ENCODE peak calls at places on chromosome 4, in nine cellular contexts. D, E, X, P, T, S, K, A and L are unnamed samples.

GRCh38 chr4:3205995-3206394 is 43.0 kb upstream of the MSANTD1 start:
- DNase-seq in X (peak), E (no peak), T (no peak), S (no peak), D (no peak), A (no peak), K (no peak), P (no peak), L (no peak)

GRCh38 chr4:9703391-9703790 is 78.0 kb upstream of the DRD5 start:
- DNase-seq in D (peak), S (peak), X (peak), T (peak), A (no peak), P (no peak), K (peak), E (peak), L (peak)

GRCh38 chr4:66187175-66187720 is 517.0 kb upstream of the EPHA5 start:
- DNase-seq in A (no peak), E (no peak), S (no peak), X (no peak), K (no peak), D (no peak), P (no peak), T (no peak), L (no peak)

GRCh38 chr4:154542264-154542879 is 7.8 kb downstream of the PLRG1 start:
- DNase-seq in T (no peak), K (no peak), S (no peak), E (no peak), X (no peak), D (no peak), A (no peak), P (no peak), L (no peak)

GRCh38 chr4:10879411-10880110 is 195.0 kb upstream of the CLNK start:
- DNase-seq in S (no peak), P (no peak), A (peak), T (no peak), D (peak), K (no peak), X (no peak), E (no peak), L (peak)

GRCh38 chr4:162457071-162457865 is 293.5 kb upstream of the FSTL5 start:
- DNase-seq in T (no peak), S (no peak), K (no peak), X (no peak), D (peak), E (no peak), P (no peak), A (no peak), L (no peak)

GRCh38 chr4:147289181-147289580 is 191.7 kb upstream of the EDNRA start:
- DNase-seq in P (no peak), D (peak), T (no peak), E (no peak), K (no peak), X (no peak), S (no peak), A (no peak), L (peak)

GRCh38 chr4:3813151-3813905 is 47.1 kb downstream of the ADRA2C start:
- DNase-seq in D (no peak), K (no peak), A (no peak), S (no peak), E (no peak), P (no peak), T (no peak), X (no peak), L (no peak)

GRCh38 chr4:153651041-153651960 is 32.8 kb upstream of the TLR2 start:
- DNase-seq in P (no peak), S (peak), E (no peak), D (peak), A (peak), T (no peak), X (no peak), K (no peak), L (no peak)

GRCh38 chr4:7389101-7389701 is 45.5 kb downstream of the PSAPL1 start:
- DNase-seq in D (no peak), A (no peak), T (no peak), K (no peak), E (no peak), P (no peak), X (no peak), S (no peak), L (no peak)

GRCh38 chr4:18127030-18127429 is 105.5 kb upstream of the LCORL start:
- DNase-seq in E (no peak), K (no peak), A (no peak), S (no peak), D (peak), X (no peak), T (no peak), P (no peak), L (no peak)

GRCh38 chr4:153904011-153904410 is 115.1 kb upstream of the SFRP2 start:
- DNase-seq in K (no peak), S (no peak), P (no peak), A (no peak), E (no peak), D (no peak), X (no peak), T (no peak), L (no peak)

GRCh38 chr4:1266881-1267763 is 18.2 kb upstream of the CTBP1 start:
- DNase-seq in E (no peak), T (no peak), D (no peak), P (no peak), K (no peak), A (no peak), X (no peak), S (no peak), L (no peak)

GRCh38 chr4:6658635-6659075 is 18.2 kb downstream of the MRFAP1 start:
- DNase-seq in T (no peak), S (no peak), D (no peak), P (no peak), X (peak), E (no peak), K (peak), A (no peak), L (peak)

GRCh38 chr4:81631958-81632439 is 160.3 kb upstream of the RASGEF1B start:
- DNase-seq in S (no peak), D (peak), T (no peak), E (peak), A (peak), X (no peak), K (no peak), P (no peak), L (peak)

GRCh38 chr4:152099555-152099954 is 338.7 kb upstream of the GATB start:
- DNase-seq in P (no peak), T (no peak), K (no peak), S (no peak), A (no peak), D (no peak), E (no peak), X (no peak), L (no peak)

GRCh38 chr4:98657531-98658286 is 702 bp downstream of the TSPAN5 start:
- DNase-seq in K (no peak), X (peak), E (peak), D (peak), T (peak), A (peak), S (no peak), P (no peak), L (peak)

GRCh38 chr4:152265149-152265621 is 270.7 kb downstream of the FBXW7 start:
- DNase-seq in S (no peak), P (no peak), X (no peak), D (peak), A (peak), E (no peak), T (peak), K (no peak), L (peak)

GRCh38 chr4:89906787-89907521 is 12.3 kb downstream of the MMRN1 start:
- DNase-seq in T (no peak), P (no peak), K (no peak), A (no peak), X (no peak), S (no peak), D (peak), E (peak), L (no peak)

GRCh38 chr4:1090465-1091440 is 22.6 kb downstream of the RNF212 start:
- DNase-seq in K (no peak), D (no peak), P (no peak), S (no peak), E (no peak), T (no peak), A (no peak), X (no peak), L (no peak)

GRCh38 chr4:185209031-185209851 is at the start of gene SNX25:
- DNase-seq in D (peak), X (peak), A (peak), S (peak), K (peak), P (no peak), T (peak), E (no peak), L (peak)

GRCh38 chr4:88033309-88033708 is 25.9 kb downstream of the PKD2 start:
- DNase-seq in A (peak), P (peak), K (peak), T (peak), D (peak), S (no peak), X (peak), E (no peak), L (peak)

GRCh38 chr4:81875962-81876650 is 404.4 kb upstream of the RASGEF1B start:
- DNase-seq in D (no peak), E (peak), K (no peak), T (no peak), P (no peak), S (no peak), X (no peak), A (no peak), L (no peak)

GRCh38 chr4:1809754-1810502 is 16.8 kb downstream of the FGFR3 start:
- DNase-seq in K (peak), E (no peak), X (peak), S (no peak), P (peak), D (peak), T (peak), A (peak), L (peak)

GRCh38 chr4:6987566-6987920 is 55.6 kb upstream of the TADA2B start:
- DNase-seq in E (no peak), X (peak), D (peak), P (no peak), A (no peak), T (no peak), S (no peak), K (no peak), L (peak)

GRCh38 chr4:110628321-110629213 is 5.7 kb upstream of the PITX2 start:
- DNase-seq in X (peak), K (no peak), A (no peak), P (no peak), D (no peak), E (no peak), S (no peak), T (no peak), L (no peak)

GRCh38 chr4:5037553-5038551 is 13.4 kb upstream of the STK32B start:
- DNase-seq in D (peak), P (peak), S (no peak), T (peak), E (peak), K (no peak), X (no peak), A (peak), L (peak)

GRCh38 chr4:105106416-105106815 is 40.3 kb upstream of the TET2 start:
- DNase-seq in X (no peak), D (peak), S (no peak), T (no peak), K (no peak), P (no peak), A (peak), E (no peak), L (peak)

GRCh38 chr4:152032722-152033131 is 271.9 kb upstream of the GATB start:
- DNase-seq in E (no peak), D (peak), T (no peak), A (peak), S (no peak), X (no peak), K (no peak), P (no peak), L (peak)

GRCh38 chr4:77697860-77698599 is 92.4 kb downstream of the CXCL13 start:
- DNase-seq in S (no peak), P (peak), E (peak), D (peak), A (peak), K (peak), T (peak), X (peak), L (peak)

GRCh38 chr4:56028165-56028564 is 79.4 kb downstream of the CEP135 start:
- DNase-seq in P (no peak), E (no peak), A (no peak), D (no peak), S (no peak), X (no peak), K (no peak), T (no peak), L (no peak)

GRCh38 chr4:11133868-11134267 is 294.8 kb downstream of the HS3ST1 start:
- DNase-seq in K (no peak), E (no peak), T (no peak), P (no peak), S (no peak), A (no peak), X (no peak), D (no peak), L (no peak)

GRCh38 chr4:2797188-2797544 is 4.3 kb downstream of the SH3BP2 start:
- DNase-seq in K (no peak), P (no peak), D (no peak), T (no peak), S (no peak), E (no peak), X (peak), A (no peak), L (no peak)

GRCh38 chr4:3331511-3332394 is 38.9 kb downstream of the RGS12 start:
- DNase-seq in K (no peak), P (no peak), S (no peak), E (no peak), D (no peak), A (no peak), X (no peak), T (no peak), L (peak)

GRCh38 chr4:156536661-156537060 is 434.9 kb downstream of the PDGFC start:
- DNase-seq in E (no peak), X (no peak), S (no peak), T (no peak), K (no peak), D (peak), A (peak), P (no peak), L (no peak)

GRCh38 chr4:151688003-151688784 is 72.6 kb downstream of the GATB start:
- DNase-seq in D (no peak), K (no peak), E (no peak), T (no peak), A (no peak), X (peak), S (no peak), P (no peak), L (no peak)

GRCh38 chr4:40688446-40689095 is 58.9 kb upstream of the RBM47 start:
- DNase-seq in K (no peak), S (no peak), D (no peak), E (no peak), A (no peak), X (no peak), P (no peak), T (no peak), L (no peak)

GRCh38 chr4:158168606-158169005 is 4.2 kb downstream of the GASK1B start:
- DNase-seq in K (no peak), X (no peak), A (no peak), E (no peak), T (no peak), D (no peak), S (no peak), P (no peak), L (no peak)

GRCh38 chr4:137541866-137542648 is 9.8 kb upstream of the PCDH18 start:
- DNase-seq in E (no peak), T (no peak), S (no peak), A (no peak), D (no peak), K (no peak), P (no peak), X (peak), L (no peak)
- H3K4me3 ChIP-seq in E (no peak), T (no peak), S (peak), A (no peak), D (no peak), K (peak), P (peak), X (peak), L (no peak)

DNA sequence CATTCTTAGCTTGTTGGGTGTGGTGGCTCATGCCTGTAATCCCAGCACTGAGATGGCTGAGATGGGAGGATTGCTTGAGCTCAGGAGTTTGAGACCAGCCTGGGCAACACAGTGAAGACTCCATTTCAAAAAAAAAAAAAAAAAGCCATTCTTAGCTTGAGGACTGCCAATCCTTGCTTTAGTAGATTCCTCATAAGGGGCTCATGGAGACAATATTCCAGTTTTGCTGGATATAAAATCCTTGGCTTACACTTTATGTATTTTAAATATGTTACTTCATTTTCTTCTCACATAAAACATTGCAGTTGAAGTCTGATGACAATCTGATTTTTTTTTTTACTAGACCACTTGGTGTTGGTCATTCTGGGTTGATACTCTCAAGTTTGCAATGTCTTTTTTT is 23.5 kb downstream of the NOCT start:
- DNase-seq in X (no peak), S (no peak), A (no peak), E (no peak), D (no peak), P (no peak), T (no peak), K (no peak), L (no peak)
- TF ChIP-seq CTCF in X (no peak), S (no peak), A (no peak), E (no peak), D (no peak), P (no peak), T (no peak), K (no peak), L (no peak)

DNA sequence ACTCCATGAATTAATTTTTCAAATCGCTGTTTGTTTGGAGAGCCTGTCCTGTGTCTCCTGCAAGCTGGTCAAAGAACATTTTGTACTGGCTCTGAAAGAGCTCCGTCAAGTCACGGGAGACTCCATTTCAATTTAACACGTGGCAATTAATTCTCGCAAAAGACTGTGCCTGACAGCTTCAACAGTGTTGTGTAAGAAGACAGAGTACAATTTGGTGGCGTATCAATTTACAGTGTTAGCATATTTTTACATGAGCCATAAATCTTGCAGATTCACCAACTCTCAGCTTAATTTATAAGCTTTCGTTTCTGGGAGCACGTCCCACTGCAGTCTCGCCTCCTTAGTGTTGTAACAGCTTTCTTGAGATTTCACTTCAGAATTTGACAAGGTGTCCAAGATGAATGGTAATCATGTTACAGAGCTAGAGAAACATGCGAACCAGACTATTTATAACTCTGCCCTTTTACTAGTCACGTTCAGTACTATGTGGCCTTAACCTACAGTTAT is 70.8 kb downstream of the RWDD4 start:
- DNase-seq in A (no peak), T (no peak), S (no peak), K (no peak), D (no peak), E (no peak), P (no peak), X (no peak), L (peak)
- H3K4me3 ChIP-seq in A (no peak), T (no peak), S (no peak), K (no peak), D (no peak), E (peak), P (no peak), X (no peak), L (no peak)

DNA sequence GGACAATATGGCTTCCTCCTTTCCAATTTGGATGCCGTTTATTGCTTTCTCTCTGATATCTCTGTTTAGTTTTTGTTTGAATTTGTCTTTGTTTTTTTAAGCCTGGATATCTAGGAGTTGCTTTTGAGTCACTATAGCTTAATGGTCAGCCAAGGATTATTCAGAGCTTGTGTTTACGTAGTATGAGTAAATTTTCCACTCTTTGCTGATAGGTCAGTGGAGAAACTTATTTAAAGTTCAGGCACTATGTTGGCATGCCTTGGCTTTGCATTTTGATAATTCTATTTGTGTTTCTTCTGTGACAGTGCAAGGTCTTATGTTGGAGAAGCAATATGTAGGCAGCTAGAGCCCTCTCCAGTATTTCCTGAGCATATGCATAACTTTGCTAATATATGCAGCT is 315.2 kb downstream of the GRID2 start:
- DNase-seq in K (no peak), A (peak), X (no peak), T (no peak), P (no peak), S (no peak), D (peak), E (no peak), L (peak)
- TF ChIP-seq CTCF in K (no peak), A (no peak), X (no peak), T (no peak), P (no peak), S (no peak), D (no peak), E (no peak), L (no peak)

GRCh38 chr4:107853444-107854325 is 29.0 kb downstream of the SGMS2 start:
- DNase-seq in P (no peak), D (peak), X (no peak), K (no peak), E (no peak), T (peak), A (no peak), S (no peak), L (peak)
- H3K4me3 ChIP-seq in P (no peak), D (no peak), X (no peak), K (no peak), E (no peak), T (peak), A (no peak), S (no peak), L (peak)

GRCh38 chr4:128310266-128310697 is 22.7 kb upstream of the PGRMC2 start:
- DNase-seq in T (peak), K (no peak), X (peak), S (no peak), E (no peak), A (no peak), D (no peak), P (no peak), L (peak)
- TF ChIP-seq CTCF in T (peak), K (no peak), X (peak), S (no peak), E (peak), A (peak), D (peak), P (peak), L (peak)